ENCODE peak calls at places on chromosomes 16 and 17, in seven cellular contexts. D is H1, Z is IMR-90, E is neuronal stem cell, O is mesendoderm, R is H9, H is trophoblast cell. L is an unnamed sample.

GRCh38 chr16:21184834-21185233 is 26.4 kb downstream of the LDAF1 start:
- DNase-seq in D (no peak), H (no peak), Z (no peak), O (peak), E (no peak), R (no peak), L (peak)

GRCh38 chr17:41717408-41718286 is 5.5 kb downstream of the GAST start:
- DNase-seq in O (no peak), R (no peak), D (no peak), Z (peak), H (peak), E (no peak), L (peak)

GRCh38 chr17:56795098-56795497 is 38.6 kb downstream of the C17orf67 start:
- DNase-seq in D (no peak), R (no peak), H (no peak), E (no peak), O (no peak), Z (no peak), L (no peak)

GRCh38 chr17:49224198-49224996 is 6.2 kb downstream of the PHOSPHO1 start:
- DNase-seq in O (peak), E (no peak), D (peak), R (peak), H (no peak), Z (no peak), L (peak)

GRCh38 chr17:17985555-17985954 is 12.9 kb downstream of the DRC3 start:
- DNase-seq in H (no peak), O (peak), Z (no peak), D (no peak), R (no peak), E (no peak), L (no peak)

GRCh38 chr17:79835470-79835899 is 3.8 kb downstream of the CBX4 start:
- DNase-seq in E (no peak), D (peak), R (peak), Z (no peak), H (no peak), O (peak), L (no peak)

GRCh38 chr17:60743812-60744211 is 66.2 kb downstream of the BCAS3 start:
- DNase-seq in R (no peak), H (peak), O (peak), E (no peak), D (no peak), Z (peak), L (no peak)

GRCh38 chr16:4404247-4404966 is 12.0 kb downstream of the CORO7 start:
- DNase-seq in O (peak), D (peak), R (peak), Z (no peak), E (no peak), H (peak), L (peak)

GRCh38 chr17:324151-324571 is 28.4 kb downstream of the RPH3AL start:
- DNase-seq in O (no peak), Z (no peak), D (peak), E (no peak), H (no peak), R (peak), L (no peak)

GRCh38 chr16:85535352-85536072 is 77.6 kb upstream of the GSE1 start:
- DNase-seq in H (no peak), R (no peak), D (no peak), E (no peak), Z (no peak), O (peak), L (peak)

GRCh38 chr16:88279998-88280397 is 102.8 kb upstream of the ZNF469 start:
- DNase-seq in D (no peak), O (no peak), Z (no peak), R (no peak), E (no peak), H (no peak), L (no peak)

GRCh38 chr16:88276591-88276990 is 106.2 kb upstream of the ZNF469 start:
- DNase-seq in H (no peak), D (no peak), E (no peak), O (no peak), Z (no peak), R (no peak), L (no peak)

GRCh38 chr16:88274847-88275246 is 107.9 kb upstream of the ZNF469 start:
- DNase-seq in H (no peak), D (no peak), Z (peak), R (no peak), E (no peak), O (no peak), L (no peak)
- H3K4ac ChIP-seq in H (no peak), D (no peak), Z (peak), R (no peak), E (no peak), O (no peak), L (peak)

GRCh38 chr17:13176436-13176835 is 158.6 kb upstream of the ELAC2 start:
- DNase-seq in O (peak), Z (no peak), D (no peak), R (no peak), E (no peak), H (peak), L (no peak)
- H3K4ac ChIP-seq in O (no peak), Z (no peak), D (no peak), R (no peak), E (no peak), H (no peak), L (no peak)

GRCh38 chr17:21014498-21014897 is 28.3 kb downstream of the USP22 start:
- DNase-seq in Z (no peak), R (no peak), D (no peak), H (no peak), E (no peak), O (no peak), L (no peak)
- H3K4ac ChIP-seq in Z (no peak), R (no peak), D (no peak), H (no peak), E (no peak), O (no peak), L (no peak)

GRCh38 chr16:52368899-52369298 is 178.0 kb downstream of the TOX3 start:
- DNase-seq in D (no peak), O (peak), R (no peak), Z (no peak), E (no peak), H (no peak), L (no peak)

GRCh38 chr16:52376677-52377300 is 170.2 kb downstream of the TOX3 start:
- DNase-seq in O (no peak), E (no peak), D (no peak), R (no peak), Z (no peak), H (no peak), L (no peak)

GRCh38 chr16:52366997-52367396 is 179.9 kb downstream of the TOX3 start:
- DNase-seq in Z (no peak), R (no peak), E (no peak), D (no peak), O (no peak), H (no peak), L (no peak)

GRCh38 chr16:52372313-52372712 is 174.6 kb downstream of the TOX3 start:
- DNase-seq in H (no peak), E (no peak), O (peak), D (no peak), Z (no peak), R (no peak), L (no peak)
- H3K4ac ChIP-seq in H (no peak), E (no peak), O (no peak), D (no peak), Z (no peak), R (no peak), L (no peak)

GRCh38 chr17:76500074-76500744 is 1.0 kb downstream of the RHBDF2 start:
- DNase-seq in E (no peak), O (no peak), D (no peak), R (no peak), H (no peak), Z (no peak), L (no peak)
- H3K4ac ChIP-seq in E (no peak), O (no peak), D (no peak), R (no peak), H (no peak), Z (peak), L (peak)

GRCh38 chr17:37754363-37754762 is 9.5 kb upstream of the HNF1B start:
- DNase-seq in Z (no peak), D (no peak), O (no peak), R (no peak), H (peak), E (no peak), L (no peak)
- H3K4ac ChIP-seq in Z (no peak), D (no peak), O (no peak), R (no peak), H (no peak), E (no peak), L (no peak)

GRCh38 chr16:11679941-11680911 is 12.0 kb downstream of the SNN start:
- DNase-seq in E (no peak), O (no peak), D (no peak), R (no peak), H (no peak), Z (no peak), L (no peak)

GRCh38 chr16:11681526-11681925 is 13.3 kb downstream of the SNN start:
- DNase-seq in Z (no peak), H (no peak), R (no peak), O (no peak), E (no peak), D (no peak), L (no peak)

GRCh38 chr16:11683140-11683539 is 14.9 kb downstream of the SNN start:
- DNase-seq in E (no peak), Z (no peak), R (no peak), H (no peak), O (no peak), D (no peak), L (no peak)

GRCh38 chr16:11682655-11683096 is 14.4 kb downstream of the SNN start:
- DNase-seq in D (no peak), Z (peak), R (no peak), H (peak), E (no peak), O (no peak), L (peak)

DNA sequence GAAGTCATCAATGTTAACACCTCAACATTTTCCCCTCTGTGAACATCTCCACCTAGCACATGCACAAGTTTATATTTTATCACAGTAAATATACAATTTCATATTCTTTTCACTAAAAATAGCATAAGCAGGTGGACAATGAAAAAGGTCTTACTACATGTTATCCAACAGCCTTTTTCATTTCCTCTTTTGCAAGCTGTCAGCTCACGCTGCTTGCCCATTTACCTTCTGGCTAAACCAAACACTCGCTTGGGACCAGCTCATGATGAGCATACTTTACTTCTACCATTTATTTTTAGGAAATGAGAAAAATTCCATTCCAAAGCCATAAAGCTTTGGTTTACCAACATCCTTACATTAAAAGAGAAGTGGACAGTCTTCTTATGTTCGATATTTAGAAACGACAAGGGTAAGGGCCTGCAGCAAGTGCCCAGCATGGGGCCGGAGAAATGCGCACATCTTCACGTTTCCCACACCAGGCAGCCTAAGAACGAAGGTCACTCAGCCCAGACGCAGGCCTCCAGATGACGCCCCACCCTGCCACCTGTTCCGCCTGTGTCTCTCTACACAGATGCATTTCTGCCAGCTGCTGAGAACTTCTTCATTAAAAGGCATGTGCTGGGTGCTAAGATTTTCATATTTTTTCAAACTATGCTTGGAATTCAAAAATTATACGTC is 13.9 kb downstream of the SNN start:
- DNase-seq in D (no peak), H (no peak), E (no peak), O (no peak), Z (no peak), R (no peak), L (no peak)
- H3K4ac ChIP-seq in D (no peak), H (no peak), E (no peak), O (no peak), Z (peak), R (no peak), L (no peak)

GRCh38 chr16:84115919-84116719 is 623 bp downstream of the MBTPS1 start:
- DNase-seq in R (no peak), Z (peak), H (peak), D (no peak), O (peak), E (no peak), L (peak)

GRCh38 chr16:84120023-84120422 is 3.3 kb upstream of the MBTPS1 start:
- DNase-seq in E (no peak), R (no peak), H (no peak), O (no peak), Z (no peak), D (no peak), L (no peak)

GRCh38 chr16:84119368-84119767 is 2.6 kb upstream of the MBTPS1 start:
- DNase-seq in E (no peak), O (no peak), H (peak), Z (no peak), D (no peak), R (no peak), L (no peak)

GRCh38 chr16:84116720-84117481 is at the start of gene MBTPS1:
- DNase-seq in H (peak), R (peak), D (peak), O (peak), E (peak), Z (peak), L (peak)

GRCh38 chr16:84117482-84117843 is 721 bp upstream of the MBTPS1 start:
- DNase-seq in O (peak), R (no peak), E (peak), H (peak), Z (peak), D (no peak), L (peak)
- H3K4ac ChIP-seq in O (peak), R (no peak), E (no peak), H (peak), Z (peak), D (no peak), L (peak)